ENCODE peak calls at places on chromosomes 6 and 20, in eight cellular contexts. M, A, C, R, T, E, L and I are unnamed samples.

GRCh38 chr6:116945809-116946208 is 68.8 kb downstream of the RFX6 start:
- DNase-seq in T (no peak), L (no peak), R (no peak), C (no peak), A (no peak), M (no peak), E (no peak), I (no peak)

GRCh38 chr6:43809417-43810305 is 39.6 kb downstream of the VEGFA start:
- DNase-seq in M (peak; percentile 53), E (peak; percentile 75), C (no peak), R (no peak), T (no peak), L (no peak), A (peak; percentile 97), I (no peak)

GRCh38 chr6:98977606-98978292 is 30.0 kb upstream of the FBXL4 start:
- DNase-seq in E (no peak), C (no peak), R (no peak), A (no peak), L (no peak), M (no peak), T (no peak), I (no peak)

GRCh38 chr20:25470045-25470444 is 62.6 kb downstream of the GINS1 start:
- DNase-seq in T (peak; percentile 75), M (peak; percentile 37), C (peak; percentile 89), A (peak; percentile 25), L (peak; percentile 47), R (no peak), E (peak; percentile 23), I (peak; percentile 68)

GRCh38 chr20:35652641-35653429 is 11.9 kb downstream of the CPNE1 start:
- DNase-seq in L (no peak), R (no peak), C (no peak), T (no peak), E (no peak), A (no peak), M (no peak), I (no peak)

GRCh38 chr6:132968419-132968950 is 154.1 kb downstream of the RPS12 start:
- DNase-seq in T (no peak), E (no peak), C (no peak), M (no peak), R (no peak), A (no peak), L (no peak), I (no peak)

GRCh38 chr6:21559238-21559637 is 34.3 kb upstream of the SOX4 start:
- DNase-seq in E (no peak), L (no peak), A (no peak), C (no peak), R (no peak), M (no peak), T (no peak), I (no peak)

GRCh38 chr6:135537782-135538301 is 40.3 kb upstream of the AHI1 start:
- DNase-seq in T (no peak), A (peak; percentile 89), R (no peak), M (no peak), C (peak; percentile 63), L (peak; percentile 5), E (peak; percentile 89), I (no peak)

GRCh38 chr6:68226460-68226859 is 408.6 kb upstream of the ADGRB3 start:
- DNase-seq in L (no peak), A (no peak), E (no peak), C (no peak), R (no peak), T (no peak), M (no peak), I (peak; percentile 26)

GRCh38 chr20:34407962-34408474 is 44.9 kb downstream of the ITCH start:
- DNase-seq in T (no peak), C (no peak), E (no peak), M (no peak), R (no peak), L (no peak), A (no peak), I (no peak)

GRCh38 chr20:19115581-19115980 is 96.9 kb upstream of the SLC24A3 start:
- DNase-seq in A (no peak), R (no peak), E (no peak), L (no peak), C (no peak), M (no peak), T (no peak), I (no peak)

GRCh38 chr6:44057238-44057930 is 69.9 kb downstream of the MRPL14 start:
- DNase-seq in E (no peak), C (no peak), R (no peak), M (no peak), L (no peak), T (no peak), A (peak; percentile 34), I (no peak)

GRCh38 chr6:163429858-163430448 is 15.4 kb downstream of the QKI start:
- DNase-seq in L (no peak), M (no peak), E (no peak), C (no peak), A (no peak), T (no peak), R (no peak), I (no peak)

GRCh38 chr6:41335943-41336342 is 535 bp downstream of the NCR2 start:
- DNase-seq in R (no peak), M (no peak), C (no peak), A (no peak), L (no peak), T (no peak), E (no peak), I (no peak)

GRCh38 chr6:41336824-41337223 is 1.4 kb downstream of the NCR2 start:
- DNase-seq in T (no peak), A (no peak), L (no peak), E (no peak), R (no peak), C (no peak), M (no peak), I (no peak)

GRCh38 chr6:41335296-41335695 is at the start of gene NCR2:
- DNase-seq in T (no peak), R (no peak), L (no peak), E (no peak), C (no peak), M (no peak), A (no peak), I (no peak)

GRCh38 chr6:41332842-41333736 is 2.3 kb upstream of the NCR2 start:
- DNase-seq in E (no peak), L (no peak), M (no peak), R (no peak), A (no peak), C (no peak), T (no peak), I (no peak)

DNA sequence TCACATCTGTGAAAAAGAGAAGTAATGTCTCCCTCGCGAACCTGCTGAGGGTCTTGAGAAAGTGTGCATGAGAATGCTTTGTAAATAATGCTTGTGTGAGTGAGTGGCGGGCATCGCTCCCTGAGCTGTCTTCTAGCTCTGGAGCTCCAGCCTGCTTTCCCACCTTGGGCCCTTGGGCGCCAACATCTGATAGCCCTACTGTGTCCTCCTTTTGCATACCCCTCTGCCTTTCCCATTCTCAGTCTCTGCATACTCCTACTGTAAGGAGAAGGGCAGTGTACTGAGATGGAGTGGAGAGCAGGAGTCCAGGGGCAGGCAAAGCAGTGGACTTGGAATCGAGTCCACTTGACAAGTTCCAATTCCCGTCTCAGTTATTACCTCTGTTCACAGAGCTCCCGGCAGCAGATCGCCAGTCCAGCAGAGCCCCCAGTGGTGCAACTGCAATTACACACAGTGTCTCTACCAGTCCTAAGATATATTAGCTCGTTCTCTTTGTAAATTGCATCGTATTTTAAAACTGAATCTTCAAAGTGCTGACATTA is 855 bp upstream of the NCR2 start:
- DNase-seq in M (no peak), L (no peak), T (no peak), R (no peak), A (no peak), E (peak; percentile 15), C (no peak), I (no peak)
- H3K4me1 ChIP-seq in M (no peaks in the 10 kb centered on the region), L (peaks cover 2% of the 10 kb centered on the region), T (no peaks in the 10 kb centered on the region), R (no peaks in the 10 kb centered on the region), A (no peaks in the 10 kb centered on the region), E (no peaks in the 10 kb centered on the region), C (no peaks in the 10 kb centered on the region), I (no peaks in the 10 kb centered on the region)

DNA sequence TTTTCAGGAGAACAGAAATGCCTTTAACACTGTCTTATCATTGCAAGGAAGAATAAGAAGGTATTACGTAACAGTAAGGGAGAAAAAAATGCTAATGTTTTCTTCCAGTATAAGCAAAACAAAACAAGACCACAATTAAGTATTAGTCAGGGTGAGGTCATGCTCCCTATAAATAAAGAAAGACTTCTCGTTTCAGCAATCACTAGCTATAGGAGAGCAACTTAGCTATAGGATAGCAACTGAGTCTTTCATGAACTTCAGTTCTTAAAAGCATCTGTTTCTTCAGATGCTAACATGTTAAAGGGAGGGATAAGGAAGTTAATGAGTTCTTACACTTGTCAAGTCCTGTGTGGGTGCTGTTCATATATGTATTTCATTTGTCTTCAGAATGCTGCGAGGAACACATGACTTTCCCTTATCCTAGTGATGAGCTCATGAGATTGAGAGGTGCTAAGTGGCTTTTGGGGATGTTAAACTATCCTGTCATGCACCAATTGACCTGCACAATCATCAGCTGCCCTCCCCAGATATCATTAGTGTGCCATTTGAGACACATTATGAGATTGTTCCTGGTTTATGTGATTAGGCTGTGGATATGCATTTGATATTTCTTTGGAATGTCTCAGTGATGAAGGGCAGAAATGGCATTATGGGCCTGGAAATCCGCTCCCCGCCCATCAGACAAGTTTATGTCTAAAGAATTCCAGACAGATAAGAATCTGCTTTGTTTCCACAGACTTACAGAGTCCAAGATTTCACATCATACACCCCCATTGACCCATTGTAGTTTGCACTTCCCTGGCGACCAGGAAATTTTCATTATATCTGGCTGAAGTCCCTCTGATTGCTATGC is 37.4 kb downstream of the LAMA4 start:
- DNase-seq in L (no peak), C (no peak), R (no peak), M (no peak), A (peak; percentile 95), T (no peak), E (peak; percentile 91), I (no peak)
- H3K4me1 ChIP-seq in L (no peaks in the 10 kb centered on the region), C (peaks cover 25% of the 10 kb centered on the region), R (peaks cover 9% of the 10 kb centered on the region), M (no peaks in the 10 kb centered on the region), A (peaks cover 23% of the 10 kb centered on the region), T (no peaks in the 10 kb centered on the region), E (peaks cover 73% of the 10 kb centered on the region), I (no peaks in the 10 kb centered on the region)

DNA sequence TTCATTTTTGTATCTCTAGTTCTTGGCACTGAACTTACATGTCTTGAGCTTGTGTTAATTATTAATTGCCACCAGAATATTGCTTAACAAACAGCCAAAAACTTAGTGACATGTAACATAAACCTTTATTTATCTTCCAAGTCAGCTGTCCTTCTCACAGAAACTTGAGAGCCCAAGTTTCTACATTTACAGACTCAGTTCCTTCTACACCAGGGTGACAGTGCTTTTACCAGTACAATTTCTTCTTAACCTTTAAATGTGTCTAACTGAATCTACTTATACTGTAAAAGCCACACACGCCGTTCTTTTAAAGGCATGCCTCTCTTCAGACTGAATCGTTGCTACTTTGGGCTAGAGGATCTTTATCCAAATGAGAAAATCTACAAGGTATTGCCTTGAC is 539.2 kb downstream of the GRIK2 start:
- DNase-seq in C (no peak), L (no peak), T (no peak), R (no peak), M (no peak), E (no peak), A (no peak), I (no peak)
- H3K4me1 ChIP-seq in C (no peaks in the 10 kb centered on the region), L (no peaks in the 10 kb centered on the region), T (no peaks in the 10 kb centered on the region), R (no peaks in the 10 kb centered on the region), M (no peaks in the 10 kb centered on the region), E (no peaks in the 10 kb centered on the region), A (no peaks in the 10 kb centered on the region), I (no peaks in the 10 kb centered on the region)

DNA sequence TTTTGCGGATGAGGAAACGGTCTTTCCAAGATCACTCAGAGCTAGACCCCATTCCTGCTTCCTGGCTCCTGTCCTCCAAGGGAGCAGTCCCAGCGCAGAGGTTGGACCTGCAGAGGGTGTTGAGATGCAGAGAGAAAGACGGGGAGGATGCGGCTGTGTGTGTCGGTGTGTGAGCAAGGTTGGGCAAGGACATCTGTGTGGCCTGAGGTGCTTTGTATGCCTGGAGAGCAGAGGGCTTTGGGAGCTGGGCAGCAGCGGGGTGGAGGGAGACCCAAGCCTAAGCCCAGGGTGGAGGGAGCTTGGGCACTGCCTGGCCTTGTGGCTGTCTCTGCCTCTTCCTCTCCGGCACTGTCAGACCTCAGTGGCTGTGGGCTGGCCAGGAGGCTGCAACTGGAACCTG is 147.4 kb upstream of the RNF24 start:
- DNase-seq in L (no peak), E (no peak), R (no peak), C (peak; percentile 58), T (peak; percentile 60), M (no peak), A (no peak), I (no peak)
- H3K4me1 ChIP-seq in L (peaks cover 10% of the 10 kb centered on the region), E (no peaks in the 10 kb centered on the region), R (peaks cover 5% of the 10 kb centered on the region), C (peaks cover 27% of the 10 kb centered on the region), T (no peaks in the 10 kb centered on the region), M (no peaks in the 10 kb centered on the region), A (peaks cover 17% of the 10 kb centered on the region), I (peaks cover 48% of the 10 kb centered on the region)